ENCODE peak calls at places on chromosome 15, in five cellular contexts. U, Z, H, W and Q are unnamed samples.

GRCh38 chr15:85545185-85545584 is 164.8 kb downstream of the AKAP13 start:
- DNase-seq in U (no peak), H (no peak), W (no peak), Z (no peak), Q (no peak)

GRCh38 chr15:52733078-52733477 is 53.9 kb upstream of the ATOSA start:
- DNase-seq in Z (no peak), U (no peak), H (no peak), W (no peak), Q (no peak)

GRCh38 chr15:76935620-76936019 is 4.1 kb downstream of the RCN2 start:
- DNase-seq in H (no peak), Z (no peak), W (no peak), U (no peak), Q (no peak)

GRCh38 chr15:71626596-71627088 is 183.7 kb upstream of the NR2E3 start:
- DNase-seq in Z (no peak), W (no peak), U (no peak), H (no peak), Q (no peak)

GRCh38 chr15:79816565-79816964 is 80.2 kb downstream of the MTHFS start:
- DNase-seq in W (no peak), Z (peak; percentile 38), H (no peak), U (no peak), Q (no peak)

GRCh38 chr15:25846377-25846776 is 16.8 kb downstream of the ATP10A start:
- DNase-seq in Z (no peak), U (no peak), H (no peak), W (peak; percentile 39), Q (no peak)

GRCh38 chr15:82918162-82918561 is 34.4 kb downstream of the HOMER2 start:
- DNase-seq in W (no peak), U (no peak), H (no peak), Z (no peak), Q (no peak)

GRCh38 chr15:46461416-46461815 is 826.6 kb downstream of the SQOR start:
- DNase-seq in Z (no peak), U (no peak), H (no peak), W (no peak), Q (no peak)

GRCh38 chr15:67537771-67538170 is 4.7 kb upstream of the MAP2K5 start:
- DNase-seq in W (no peak), Z (no peak), U (no peak), H (no peak), Q (no peak)

GRCh38 chr15:29045717-29046116 is 159.9 kb downstream of the APBA2 start:
- DNase-seq in W (no peak), Z (peak; percentile 89), H (no peak), U (no peak), Q (no peak)

GRCh38 chr15:31457161-31457560 is 130.5 kb downstream of the KLF13 start:
- DNase-seq in U (no peak), H (no peak), Z (peak; percentile 92), W (no peak), Q (no peak)

GRCh38 chr15:78429477-78429876 is 8.5 kb upstream of the IREB2 start:
- DNase-seq in H (no peak), U (no peak), W (no peak), Z (no peak), Q (no peak)

GRCh38 chr15:67511606-67512005 is 9.3 kb upstream of the C15orf61 start:
- DNase-seq in W (no peak), U (no peak), Z (no peak), H (no peak), Q (no peak)

GRCh38 chr15:70096215-70096974 is 1.3 kb downstream of the TLE3 start:
- DNase-seq in H (no peak), W (peak; percentile 20), U (no peak), Z (peak; percentile 96), Q (no peak)

GRCh38 chr15:20344601-20345400 is 196.8 kb downstream of the GOLGA6L6 start:
- DNase-seq in W (no peak), H (peak; percentile 33), Z (peak; percentile 82), U (no peak), Q (no peak)

GRCh38 chr15:83695901-83696425 is 42.0 kb downstream of the ADAMTSL3 start:
- DNase-seq in H (no peak), U (no peak), W (no peak), Z (peak; percentile 58), Q (no peak)

GRCh38 chr15:43769584-43770228 is 7.1 kb downstream of the ELL3 start:
- DNase-seq in W (peak; percentile 37), Z (peak; percentile 90), U (no peak), H (peak; percentile 56), Q (no peak)

GRCh38 chr15:65893060-65893459 is 23.8 kb downstream of the RAB11A start:
- DNase-seq in U (no peak), Z (no peak), H (no peak), W (no peak), Q (no peak)

GRCh38 chr15:92503889-92504288 is 110.2 kb downstream of the ST8SIA2 start:
- DNase-seq in H (no peak), W (no peak), Z (no peak), U (no peak), Q (no peak)

GRCh38 chr15:68187559-68187958 is 17.6 kb downstream of the CALML4 start:
- DNase-seq in W (no peak), Z (peak; percentile 56), H (no peak), U (no peak), Q (no peak)

GRCh38 chr15:96314508-96314907 is 16.0 kb upstream of the NR2F2 start:
- DNase-seq in Z (no peak), H (no peak), W (no peak), U (no peak), Q (no peak)

GRCh38 chr15:58988011-58988785 is 735 bp downstream of the RNF111 start:
- DNase-seq in U (no peak), Z (peak; percentile 75), W (peak; percentile 55), H (peak; percentile 67), Q (peak; percentile 19)

GRCh38 chr15:40320931-40321371 is 2.5 kb upstream of the INAFM2 start:
- DNase-seq in H (no peak), U (no peak), W (peak; percentile 38), Z (peak; percentile 95), Q (no peak)

GRCh38 chr15:98767692-98768091 is 119.4 kb downstream of the IGF1R start:
- DNase-seq in U (no peak), H (no peak), Z (no peak), W (no peak), Q (no peak)

GRCh38 chr15:25832158-25832557 is 31.0 kb downstream of the ATP10A start:
- DNase-seq in U (no peak), W (no peak), H (no peak), Z (no peak), Q (no peak)

GRCh38 chr15:64246364-64247189 is 83.8 kb upstream of the PPIB start:
- DNase-seq in U (no peak), H (peak; percentile 46), W (no peak), Z (peak; percentile 17), Q (no peak)

GRCh38 chr15:40769310-40770146 is at the start of gene C15orf62:
- DNase-seq in H (no peak), Z (peak; percentile 84), U (no peak), W (no peak), Q (no peak)

GRCh38 chr15:40234783-40235182 is 4.1 kb upstream of the PAK6 start:
- DNase-seq in H (no peak), W (no peak), Z (peak; percentile 77), U (no peak), Q (no peak)

GRCh38 chr15:62209322-62209721 is 44.2 kb upstream of the C2CD4B start:
- DNase-seq in U (no peak), H (no peak), Z (no peak), W (no peak), Q (no peak)

GRCh38 chr15:72774696-72775383 is 8.7 kb downstream of the ADPGK start:
- DNase-seq in W (no peak), Z (no peak), U (no peak), H (no peak), Q (no peak)

GRCh38 chr15:64453689-64454037 is 6.7 kb upstream of the ZNF609 start:
- DNase-seq in W (no peak), U (no peak), H (no peak), Z (no peak), Q (no peak)

GRCh38 chr15:40392986-40393948 is 10.7 kb downstream of the KNSTRN start:
- DNase-seq in W (no peak), Z (no peak), H (no peak), U (no peak), Q (no peak)

DNA sequence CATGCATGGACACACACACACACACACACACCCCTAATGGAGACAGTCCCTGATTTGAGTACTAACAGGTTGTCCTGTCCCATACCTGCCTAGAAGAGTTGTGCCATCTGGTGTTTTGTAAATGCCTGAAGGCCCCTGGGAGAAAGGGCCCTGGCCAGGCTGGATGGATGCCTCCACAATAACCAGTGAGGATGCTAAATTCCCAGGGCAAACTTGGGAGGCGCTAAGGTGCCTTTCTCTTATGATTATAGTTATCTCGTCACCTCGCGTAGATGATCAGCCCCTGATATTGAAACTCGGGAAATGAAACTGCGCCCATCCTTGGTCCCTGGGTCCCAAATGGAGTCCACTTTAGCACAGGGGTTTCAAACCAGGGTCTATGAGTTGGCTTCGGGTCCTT is 87.1 kb downstream of the ASB7 start:
- DNase-seq in W (no peak), U (no peak), Z (no peak), H (peak; percentile 6), Q (no peak)
- H3K27ac ChIP-seq in W (no peak overlapping the region), U (no peak overlapping the region), Z (no peak overlapping the region), H (no peak overlapping the region), Q (no peak overlapping the region)

GRCh38 chr15:93941687-93942086 is 289.7 kb upstream of the MCTP2 start:
- DNase-seq in U (no peak), H (no peak), W (no peak), Z (no peak), Q (no peak)
- H3K4me1 ChIP-seq in U (no peaks in the 10 kb centered on the region), H (no peaks in the 10 kb centered on the region), W (no peaks in the 10 kb centered on the region), Z (no peaks in the 10 kb centered on the region), Q (no peaks in the 10 kb centered on the region)

GRCh38 chr15:37140531-37141053 is 40.2 kb upstream of the MEIS2 start:
- DNase-seq in Z (no peak), H (no peak), W (no peak), U (no peak), Q (no peak)

GRCh38 chr15:37138586-37138985 is 38.2 kb upstream of the MEIS2 start:
- DNase-seq in U (no peak), Z (peak; percentile 60), W (no peak), H (no peak), Q (no peak)

GRCh38 chr15:37137221-37137620 is 36.9 kb upstream of the MEIS2 start:
- DNase-seq in Z (no peak), H (no peak), U (no peak), W (no peak), Q (no peak)

GRCh38 chr15:37143351-37143750 is 43.0 kb upstream of the MEIS2 start:
- DNase-seq in H (no peak), Z (no peak), W (no peak), U (no peak), Q (no peak)

GRCh38 chr15:37142371-37142770 is 42.0 kb upstream of the MEIS2 start:
- DNase-seq in H (no peak), U (no peak), W (no peak), Z (no peak), Q (no peak)
- H3K27ac ChIP-seq in H (no peak overlapping the region), U (no peak overlapping the region), W (no peak overlapping the region), Z (no peak overlapping the region), Q (no peak overlapping the region)

GRCh38 chr15:36472672-36473071 is 106.8 kb upstream of the CDIN1 start:
- DNase-seq in W (no peak), Z (no peak), U (no peak), H (no peak), Q (no peak)

GRCh38 chr15:36465304-36465703 is 114.1 kb upstream of the CDIN1 start:
- DNase-seq in H (no peak), Z (no peak), W (no peak), U (no peak), Q (no peak)

GRCh38 chr15:36468746-36469145 is 110.7 kb upstream of the CDIN1 start:
- DNase-seq in Z (peak; percentile 62), U (no peak), W (no peak), H (no peak), Q (no peak)

GRCh38 chr15:36469567-36469966 is 109.9 kb upstream of the CDIN1 start:
- DNase-seq in H (no peak), Z (peak; percentile 25), U (no peak), W (no peak), Q (no peak)
- H3K4me1 ChIP-seq in H (no peaks in the 10 kb centered on the region), Z (peaks cover 19% of the 10 kb centered on the region), U (no peaks in the 10 kb centered on the region), W (no peaks in the 10 kb centered on the region), Q (no peaks in the 10 kb centered on the region)